ENCODE peak calls at places on chromosomes 13 and 19, in four cellular contexts. One of them, this sample, is unnamed.

GRCh38 chr13:39811051-39811450 is 155.6 kb downstream of the COG6 start:
- DNase-seq in WTC11: no peak
- DNase-seq in K562: no peak
- DNase-seq in HepG2: no peak
- DNase-seq in this sample: no peak

GRCh38 chr19:23996549-23996948 is 81.9 kb downstream of the ZNF726 start:
- DNase-seq in WTC11: peak
- DNase-seq in K562: peak
- DNase-seq in HepG2: peak
- DNase-seq in this sample: peak

GRCh38 chr19:44212865-44213346 is 574 bp downstream of the ZNF227 start:
- DNase-seq in WTC11: no peak
- DNase-seq in K562: peak
- DNase-seq in HepG2: peak
- DNase-seq in this sample: peak

GRCh38 chr19:7885818-7886217 is 2.5 kb upstream of the LRRC8E start:
- DNase-seq in WTC11: no peak
- DNase-seq in K562: no peak
- DNase-seq in HepG2: no peak
- DNase-seq in this sample: no peak

GRCh38 chr13:49859568-49859967 is 67.1 kb upstream of the KPNA3 start:
- DNase-seq in WTC11: no peak
- DNase-seq in K562: no peak
- DNase-seq in HepG2: peak
- DNase-seq in this sample: peak

GRCh38 chr13:31115616-31116015 is 46.1 kb downstream of the HSPH1 start:
- DNase-seq in WTC11: no peak
- DNase-seq in K562: no peak
- DNase-seq in HepG2: no peak
- DNase-seq in this sample: no peak

GRCh38 chr13:110028838-110029621 is 242.6 kb upstream of the IRS2 start:
- DNase-seq in WTC11: no peak
- DNase-seq in K562: no peak
- DNase-seq in HepG2: no peak
- DNase-seq in this sample: no peak

GRCh38 chr19:12527034-12527836 is 24.0 kb downstream of the ZNF564 start:
- DNase-seq in WTC11: no peak
- DNase-seq in K562: no peak
- DNase-seq in HepG2: no peak
- DNase-seq in this sample: no peak

GRCh38 chr13:22897571-22898314 is 283.0 kb upstream of the SGCG start:
- DNase-seq in WTC11: no peak
- DNase-seq in K562: no peak
- DNase-seq in HepG2: no peak
- DNase-seq in this sample: no peak

GRCh38 chr19:37928527-37929286 is 21.7 kb downstream of the SIPA1L3 start:
- DNase-seq in WTC11: peak
- DNase-seq in K562: no peak
- DNase-seq in HepG2: no peak
- DNase-seq in this sample: peak

GRCh38 chr19:16268676-16269319 is 55.8 kb upstream of the KLF2 start:
- DNase-seq in WTC11: no peak
- DNase-seq in K562: no peak
- DNase-seq in HepG2: no peak
- DNase-seq in this sample: no peak

GRCh38 chr13:103055166-103055565 is 11.1 kb downstream of the SLC10A2 start:
- DNase-seq in WTC11: no peak
- DNase-seq in K562: no peak
- DNase-seq in HepG2: no peak
- DNase-seq in this sample: no peak

GRCh38 chr19:50331187-50332013 is 2.2 kb upstream of the KCNC3 start:
- DNase-seq in WTC11: peak
- DNase-seq in K562: no peak
- DNase-seq in HepG2: no peak
- DNase-seq in this sample: no peak

GRCh38 chr19:16078311-16078758 is 2.0 kb downstream of the TPM4 start:
- DNase-seq in WTC11: no peak
- DNase-seq in K562: no peak
- DNase-seq in HepG2: no peak
- DNase-seq in this sample: peak

GRCh38 chr19:40989453-40989852 is 1.6 kb upstream of the CYP2B6 start:
- DNase-seq in WTC11: no peak
- DNase-seq in K562: no peak
- DNase-seq in HepG2: no peak
- DNase-seq in this sample: no peak

GRCh38 chr19:1513492-1514294 is 874 bp upstream of the ADAMTSL5 start:
- DNase-seq in WTC11: peak
- DNase-seq in K562: peak
- DNase-seq in HepG2: no peak
- DNase-seq in this sample: peak

GRCh38 chr19:5403968-5404640 is 51.1 kb upstream of the ZNRF4 start:
- DNase-seq in WTC11: peak
- DNase-seq in K562: peak
- DNase-seq in HepG2: peak
- DNase-seq in this sample: peak

GRCh38 chr19:33394006-33394722 is 20.7 kb downstream of the CEBPG start:
- DNase-seq in WTC11: no peak
- DNase-seq in K562: no peak
- DNase-seq in HepG2: peak
- DNase-seq in this sample: no peak

GRCh38 chr19:14407889-14408640 is 11.1 kb downstream of the DDX39A start:
- DNase-seq in WTC11: no peak
- DNase-seq in K562: peak
- DNase-seq in HepG2: peak
- DNase-seq in this sample: no peak

GRCh38 chr13:109718726-109719125 is 67.7 kb downstream of the IRS2 start:
- DNase-seq in WTC11: no peak
- DNase-seq in K562: no peak
- DNase-seq in HepG2: no peak
- DNase-seq in this sample: no peak

GRCh38 chr13:28313579-28313978 is 175.2 kb downstream of the PAN3 start:
- DNase-seq in WTC11: peak
- DNase-seq in K562: no peak
- DNase-seq in HepG2: no peak
- DNase-seq in this sample: no peak

GRCh38 chr19:28596561-28597071 is 616.3 kb downstream of the UQCRFS1 start:
- DNase-seq in WTC11: no peak
- DNase-seq in K562: no peak
- DNase-seq in HepG2: no peak
- DNase-seq in this sample: no peak

GRCh38 chr13:51000576-51001260 is 91.1 kb downstream of the RNASEH2B start:
- DNase-seq in WTC11: no peak
- DNase-seq in K562: no peak
- DNase-seq in HepG2: no peak
- DNase-seq in this sample: no peak

GRCh38 chr19:13843104-13843921 is 33.6 kb upstream of the NANOS3 start:
- DNase-seq in WTC11: peak
- DNase-seq in K562: no peak
- DNase-seq in HepG2: no peak
- DNase-seq in this sample: no peak

GRCh38 chr13:85558118-85558517 is 241.1 kb downstream of the SLITRK6 start:
- DNase-seq in WTC11: no peak
- DNase-seq in K562: no peak
- DNase-seq in HepG2: no peak
- DNase-seq in this sample: no peak

GRCh38 chr13:26873174-26873698 is 112.7 kb upstream of the GPR12 start:
- DNase-seq in WTC11: no peak
- DNase-seq in K562: no peak
- DNase-seq in HepG2: no peak
- DNase-seq in this sample: no peak

GRCh38 chr13:73248711-73249580 is 190.1 kb downstream of the KLF5 start:
- DNase-seq in WTC11: no peak
- DNase-seq in K562: no peak
- DNase-seq in HepG2: no peak
- DNase-seq in this sample: peak

GRCh38 chr19:44973982-44974735 is 19.0 kb downstream of the CLPTM1 start:
- DNase-seq in WTC11: no peak
- DNase-seq in K562: no peak
- DNase-seq in HepG2: no peak
- DNase-seq in this sample: no peak

GRCh38 chr19:49190781-49191180 is 33.2 kb downstream of the TRPM4 start:
- DNase-seq in WTC11: no peak
- DNase-seq in K562: no peak
- DNase-seq in HepG2: no peak
- DNase-seq in this sample: no peak

GRCh38 chr13:28181413-28181812 is 43.1 kb downstream of the PAN3 start:
- DNase-seq in WTC11: no peak
- DNase-seq in K562: no peak
- DNase-seq in HepG2: no peak
- DNase-seq in this sample: no peak

GRCh38 chr19:33424181-33424580 is 50.7 kb downstream of the CEBPG start:
- DNase-seq in WTC11: no peak
- DNase-seq in K562: no peak
- DNase-seq in HepG2: no peak
- DNase-seq in this sample: no peak

GRCh38 chr19:45927565-45928261 is 13.1 kb upstream of the NANOS2 start:
- DNase-seq in WTC11: peak
- DNase-seq in K562: peak
- DNase-seq in HepG2: peak
- DNase-seq in this sample: peak

GRCh38 chr13:64154514-64154913 is 2738.9 kb upstream of the PCDH20 start:
- DNase-seq in WTC11: no peak
- DNase-seq in K562: no peak
- DNase-seq in HepG2: no peak
- DNase-seq in this sample: peak

GRCh38 chr19:4115050-4115817 is 8.7 kb downstream of the MAP2K2 start:
- DNase-seq in WTC11: no peak
- DNase-seq in K562: no peak
- DNase-seq in HepG2: no peak
- DNase-seq in this sample: no peak

GRCh38 chr13:99058527-99059495 is 80.9 kb upstream of the DOCK9 start:
- DNase-seq in WTC11: no peak
- DNase-seq in K562: no peak
- DNase-seq in HepG2: no peak
- DNase-seq in this sample: no peak

GRCh38 chr13:99059498-99060070 is 81.7 kb upstream of the DOCK9 start:
- DNase-seq in WTC11: no peak
- DNase-seq in K562: no peak
- DNase-seq in HepG2: no peak
- DNase-seq in this sample: no peak

GRCh38 chr13:99055286-99056073 is 77.6 kb upstream of the DOCK9 start:
- DNase-seq in WTC11: no peak
- DNase-seq in K562: no peak
- DNase-seq in HepG2: no peak
- DNase-seq in this sample: no peak

GRCh38 chr13:99056381-99057014 is 78.6 kb upstream of the DOCK9 start:
- DNase-seq in WTC11: no peak
- DNase-seq in K562: no peak
- DNase-seq in HepG2: no peak
- DNase-seq in this sample: peak

GRCh38 chr13:99057310-99057975 is 79.6 kb upstream of the DOCK9 start:
- DNase-seq in WTC11: no peak
- DNase-seq in K562: no peak
- DNase-seq in HepG2: no peak
- DNase-seq in this sample: peak
- TF ChIP-seq JUN in WTC11: no peak
- TF ChIP-seq JUN in K562: no peak
- TF ChIP-seq JUN in HepG2: no peak
- TF ChIP-seq JUN in this sample: no peak

GRCh38 chr13:101474419-101474957 is 22.0 kb downstream of the ITGBL1 start:
- DNase-seq in WTC11: peak
- DNase-seq in K562: no peak
- DNase-seq in HepG2: no peak
- DNase-seq in this sample: peak

GRCh38 chr13:101475536-101475935 is 23.1 kb downstream of the ITGBL1 start:
- DNase-seq in WTC11: no peak
- DNase-seq in K562: no peak
- DNase-seq in HepG2: no peak
- DNase-seq in this sample: no peak

DNA sequence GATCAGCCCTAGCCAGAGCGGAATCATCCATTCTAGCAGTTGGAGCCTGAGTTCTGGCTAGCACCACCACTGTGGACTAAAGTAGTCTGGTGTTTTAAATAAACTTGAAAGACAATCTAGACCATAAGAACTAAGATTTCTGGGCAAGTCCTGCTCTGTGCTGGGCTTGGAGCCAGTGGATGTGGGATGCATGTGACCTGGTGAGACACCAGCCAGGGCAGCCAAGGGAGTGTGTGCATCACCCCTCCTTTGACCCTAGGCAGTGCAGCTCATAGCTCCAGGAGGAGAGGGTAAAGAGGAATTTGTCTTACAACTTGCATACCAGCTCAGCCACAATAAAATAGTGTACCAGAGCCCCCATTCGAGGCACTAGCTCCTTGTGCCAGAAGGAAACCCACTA is 21.0 kb downstream of the ITGBL1 start:
- DNase-seq in WTC11: no peak
- DNase-seq in K562: no peak
- DNase-seq in HepG2: no peak
- DNase-seq in this sample: no peak
- TF ChIP-seq HMGXB4 in WTC11: no peak
- TF ChIP-seq HMGXB4 in K562: no peak
- TF ChIP-seq HMGXB4 in HepG2: no peak
- TF ChIP-seq HMGXB4 in this sample: no peak

DNA sequence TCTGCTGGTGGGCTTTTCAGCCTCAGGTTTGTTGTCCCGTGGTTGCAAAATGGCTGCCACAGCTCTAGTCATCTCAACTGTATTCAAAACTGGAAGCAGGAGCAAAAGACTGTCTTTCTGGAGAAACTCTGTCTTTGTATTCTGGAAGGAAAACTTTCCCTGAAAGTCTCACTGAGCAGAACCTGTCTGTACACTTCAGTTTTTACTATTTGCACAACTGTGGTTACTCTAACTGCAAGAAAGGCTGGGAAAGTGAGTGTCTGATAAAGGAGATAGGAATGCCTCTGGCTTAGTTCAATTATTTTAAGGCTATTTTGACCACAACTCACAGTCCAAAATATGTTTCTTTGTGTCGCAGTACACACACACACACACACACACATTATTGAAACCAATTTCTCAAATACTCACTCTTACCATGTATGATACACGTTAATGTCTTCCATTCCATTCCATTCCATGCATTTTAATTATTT is 49.7 kb upstream of the EHD2 start:
- DNase-seq in WTC11: no peak
- DNase-seq in K562: no peak
- DNase-seq in HepG2: peak
- DNase-seq in this sample: no peak
- TF ChIP-seq JUN in WTC11: no peak
- TF ChIP-seq JUN in K562: no peak
- TF ChIP-seq JUN in HepG2: no peak
- TF ChIP-seq JUN in this sample: no peak

GRCh38 chr13:44762946-44763345 is 186.8 kb upstream of the TSC22D1 start:
- DNase-seq in WTC11: no peak
- DNase-seq in K562: no peak
- DNase-seq in HepG2: no peak
- DNase-seq in this sample: no peak

GRCh38 chr13:44765076-44765475 is 188.9 kb upstream of the TSC22D1 start:
- DNase-seq in WTC11: no peak
- DNase-seq in K562: no peak
- DNase-seq in HepG2: peak
- DNase-seq in this sample: no peak

GRCh38 chr13:44764334-44764733 is 188.2 kb upstream of the TSC22D1 start:
- DNase-seq in WTC11: no peak
- DNase-seq in K562: no peak
- DNase-seq in HepG2: no peak
- DNase-seq in this sample: no peak

GRCh38 chr13:44760434-44760833 is 184.3 kb upstream of the TSC22D1 start:
- DNase-seq in WTC11: no peak
- DNase-seq in K562: no peak
- DNase-seq in HepG2: no peak
- DNase-seq in this sample: no peak

GRCh38 chr13:44763604-44764311 is 187.6 kb upstream of the TSC22D1 start:
- DNase-seq in WTC11: no peak
- DNase-seq in K562: no peak
- DNase-seq in HepG2: no peak
- DNase-seq in this sample: no peak
- TF ChIP-seq HMGXB4 in WTC11: no peak
- TF ChIP-seq HMGXB4 in K562: no peak
- TF ChIP-seq HMGXB4 in HepG2: no peak
- TF ChIP-seq HMGXB4 in this sample: no peak